ENCODE peak calls at places on chromosomes 2 and 18, in seven cellular contexts. G is PC-9, Q is SK-MEL-5, T is cardiac muscle cell, V is SHP77, D is spleen, C is ovary. L is an unnamed sample.

GRCh38 chr2:154697422-154698237 is 865 bp upstream of the KCNJ3 start:
- DNase-seq in G (peak; percentile 15), Q (no peak), T (peak; percentile 7), V (peak; percentile 24), D (peak; percentile 71), C (no peak), L (no peak)

GRCh38 chr2:106885981-106886915 is at the start of gene ST6GAL2:
- DNase-seq in G (no peak), Q (no peak), T (peak; percentile 29), V (no peak), D (no peak), C (peak; percentile 32), L (no peak)

GRCh38 chr2:32627441-32627900 is 379 bp upstream of the TTC27 start:
- DNase-seq in G (no peak), Q (peak; percentile 11), T (peak; percentile 74), V (no peak), D (peak; percentile 82), C (peak; percentile 64), L (no peak)

GRCh38 chr2:175256806-175257585 is 75.5 kb upstream of the ATP5MC3 start:
- DNase-seq in G (no peak), Q (no peak), T (no peak), V (no peak), D (peak; percentile 76), C (no peak), L (no peak)

GRCh38 chr2:240791821-240792657 is 28.0 kb downstream of the KIF1A start:
- DNase-seq in G (no peak), Q (no peak), T (no peak), V (no peak), D (peak; percentile 53), C (peak; percentile 80), L (no peak)

GRCh38 chr18:79529296-79529695 is 133.6 kb downstream of the NFATC1 start:
- DNase-seq in G (no peak), Q (no peak), T (no peak), V (no peak), D (peak; percentile 58), C (peak; percentile 36), L (no peak)

GRCh38 chr18:46378864-46379207 is 274.7 kb downstream of the HAUS1 start:
- DNase-seq in G (no peak), Q (no peak), T (no peak), V (no peak), D (no peak), C (no peak), L (no peak)

GRCh38 chr2:235900631-235901030 is 267.6 kb downstream of the GBX2 start:
- DNase-seq in G (no peak), Q (no peak), T (no peak), V (no peak), D (no peak), C (no peak), L (no peak)

GRCh38 chr18:23935804-23936203 is 78.8 kb upstream of the TTC39C start:
- DNase-seq in G (no peak), Q (no peak), T (no peak), V (no peak), D (no peak), C (no peak), L (peak; percentile 24)

GRCh38 chr18:23105581-23106219 is 29.6 kb upstream of the CABLES1 start:
- DNase-seq in G (peak; percentile 37), Q (no peak), T (no peak), V (no peak), D (peak; percentile 58), C (no peak), L (no peak)

GRCh38 chr18:10015941-10016819 is 102.4 kb downstream of the VAPA start:
- DNase-seq in G (no peak), Q (peak; percentile 3), T (peak; percentile 98), V (no peak), D (no peak), C (no peak), L (no peak)

GRCh38 chr18:74951165-74951760 is 257.7 kb downstream of the PTGR3 start:
- DNase-seq in G (peak; percentile 35), Q (no peak), T (peak; percentile 87), V (peak; percentile 32), D (no peak), C (peak; percentile 65), L (peak; percentile 14)

GRCh38 chr2:113181491-113182051 is 7.8 kb downstream of the PSD4 start:
- DNase-seq in G (no peak), Q (no peak), T (no peak), V (no peak), D (peak; percentile 74), C (no peak), L (no peak)

L was measured in activated T-helper 1 cell treated with anti-CD3 and anti-CD28 coated beads, Interleukin-12 subunit alpha, Interleukin-12 subunit beta, Interleukin-2, Interleukin-4 antibody, amounts not matched to agents 30 ng/mL and 10 ng/mL and 1 ng/mL, durations not matched to agents 14 hours and 24 hours and 36 hours.